ENCODE peak calls at places on chromosomes 7 and 10, in six cellular contexts. One of them, this sample, is unnamed.
A peak's percentile ranks its signal among the peaks of the same experiment; 100 is the strongest.

GRCh38 chr10:45580781-45581496 is 91.6 kb downstream of the ZFAND4 start:
- DNase-seq in left cardiac atrium: no peak
- DNase-seq in A549: no peak
- DNase-seq in esophagus squamous epithelium: no peak
- DNase-seq in MCF 10A: no peak
- DNase-seq in NCI-H1092: no peak
- DNase-seq in this sample: no peak

GRCh38 chr10:31940839-31941653 is 12.4 kb upstream of the ARHGAP12 start:
- DNase-seq in MCF 10A: peak; percentile 98
- DNase-seq in left cardiac atrium: no peak
- DNase-seq in esophagus squamous epithelium: no peak
- DNase-seq in A549: peak; percentile 98
- DNase-seq in NCI-H1092: no peak
- DNase-seq in this sample: peak; percentile 99

GRCh38 chr7:421056-421991 is 98.3 kb downstream of the PDGFA start:
- DNase-seq in MCF 10A: no peak
- DNase-seq in A549: no peak
- DNase-seq in esophagus squamous epithelium: no peak
- DNase-seq in NCI-H1092: no peak
- DNase-seq in left cardiac atrium: no peak
- DNase-seq in this sample: no peak

GRCh38 chr10:84293574-84294016 is 34.8 kb upstream of the CCSER2 start:
- DNase-seq in NCI-H1092: no peak
- DNase-seq in esophagus squamous epithelium: no peak
- DNase-seq in A549: no peak
- DNase-seq in MCF 10A: no peak
- DNase-seq in left cardiac atrium: no peak
- DNase-seq in this sample: no peak

GRCh38 chr7:55018361-55019328 is at the start of gene EGFR:
- DNase-seq in left cardiac atrium: peak; percentile 83
- DNase-seq in A549: peak; percentile 75
- DNase-seq in esophagus squamous epithelium: no peak
- DNase-seq in MCF 10A: peak; percentile 80
- DNase-seq in NCI-H1092: no peak
- DNase-seq in this sample: peak; percentile 79

GRCh38 chr7:93889261-93889660 is 1.3 kb downstream of the TFPI2 start:
- DNase-seq in MCF 10A: no peak
- DNase-seq in left cardiac atrium: no peak
- DNase-seq in esophagus squamous epithelium: no peak
- DNase-seq in A549: peak; percentile 45
- DNase-seq in NCI-H1092: no peak
- DNase-seq in this sample: no peak

GRCh38 chr10:62817120-62817762 is 1.1 kb upstream of the EGR2 start:
- DNase-seq in NCI-H1092: no peak
- DNase-seq in MCF 10A: peak; percentile 45
- DNase-seq in esophagus squamous epithelium: peak; percentile 6
- DNase-seq in A549: peak; percentile 27
- DNase-seq in left cardiac atrium: peak; percentile 66
- DNase-seq in this sample: no peak

GRCh38 chr7:53740971-53741370 is 705.5 kb downstream of the POM121L12 start:
- DNase-seq in NCI-H1092: no peak
- DNase-seq in esophagus squamous epithelium: no peak
- DNase-seq in A549: no peak
- DNase-seq in MCF 10A: no peak
- DNase-seq in left cardiac atrium: no peak
- DNase-seq in this sample: no peak

GRCh38 chr10:119211176-119211575 is 3.8 kb downstream of the GRK5 start:
- DNase-seq in esophagus squamous epithelium: no peak
- DNase-seq in MCF 10A: peak; percentile 32
- DNase-seq in NCI-H1092: no peak
- DNase-seq in left cardiac atrium: no peak
- DNase-seq in A549: no peak
- DNase-seq in this sample: no peak

GRCh38 chr7:27745064-27745583 is 5.2 kb downstream of the TAX1BP1 start:
- DNase-seq in MCF 10A: peak; percentile 62
- DNase-seq in left cardiac atrium: no peak
- DNase-seq in NCI-H1092: no peak
- DNase-seq in A549: peak; percentile 90
- DNase-seq in esophagus squamous epithelium: no peak
- DNase-seq in this sample: peak; percentile 20

GRCh38 chr7:101975046-101975445 is 157.6 kb downstream of the CUX1 start:
- DNase-seq in esophagus squamous epithelium: no peak
- DNase-seq in NCI-H1092: no peak
- DNase-seq in left cardiac atrium: no peak
- DNase-seq in MCF 10A: no peak
- DNase-seq in A549: no peak
- DNase-seq in this sample: no peak

GRCh38 chr10:69090687-69091450 is 3.0 kb downstream of the SRGN start:
- DNase-seq in MCF 10A: no peak
- DNase-seq in A549: no peak
- DNase-seq in left cardiac atrium: no peak
- DNase-seq in esophagus squamous epithelium: no peak
- DNase-seq in NCI-H1092: no peak
- DNase-seq in this sample: no peak

GRCh38 chr10:22599048-22599561 is 115.3 kb downstream of the PIP4K2A start:
- DNase-seq in MCF 10A: peak; percentile 62
- DNase-seq in A549: no peak
- DNase-seq in esophagus squamous epithelium: no peak
- DNase-seq in left cardiac atrium: no peak
- DNase-seq in NCI-H1092: no peak
- DNase-seq in this sample: peak; percentile 58

GRCh38 chr7:99289185-99289584 is 16.5 kb downstream of the MYH16 start:
- DNase-seq in NCI-H1092: no peak
- DNase-seq in esophagus squamous epithelium: no peak
- DNase-seq in left cardiac atrium: no peak
- DNase-seq in MCF 10A: no peak
- DNase-seq in A549: no peak
- DNase-seq in this sample: no peak

GRCh38 chr7:68434857-68435256 is 1163.4 kb upstream of the AUTS2 start:
- DNase-seq in NCI-H1092: no peak
- DNase-seq in MCF 10A: no peak
- DNase-seq in esophagus squamous epithelium: no peak
- DNase-seq in A549: no peak
- DNase-seq in left cardiac atrium: no peak
- DNase-seq in this sample: no peak

GRCh38 chr7:2461268-2462026 is 14.8 kb downstream of the GRIFIN start:
- DNase-seq in A549: no peak
- DNase-seq in MCF 10A: no peak
- DNase-seq in esophagus squamous epithelium: no peak
- DNase-seq in left cardiac atrium: no peak
- DNase-seq in NCI-H1092: no peak
- DNase-seq in this sample: no peak

GRCh38 chr10:133474027-133474426 is 20.3 kb downstream of the SCART1 start:
- DNase-seq in NCI-H1092: no peak
- DNase-seq in MCF 10A: no peak
- DNase-seq in esophagus squamous epithelium: no peak
- DNase-seq in A549: no peak
- DNase-seq in left cardiac atrium: no peak
- DNase-seq in this sample: no peak

GRCh38 chr7:23431596-23432284 is 38.6 kb downstream of the IGF2BP3 start:
- DNase-seq in MCF 10A: no peak
- DNase-seq in A549: peak; percentile 20
- DNase-seq in left cardiac atrium: no peak
- DNase-seq in NCI-H1092: no peak
- DNase-seq in esophagus squamous epithelium: no peak
- DNase-seq in this sample: no peak

GRCh38 chr10:63553031-63553430 is 31.8 kb downstream of the REEP3 start:
- DNase-seq in MCF 10A: peak; percentile 57
- DNase-seq in esophagus squamous epithelium: no peak
- DNase-seq in left cardiac atrium: no peak
- DNase-seq in A549: peak; percentile 40
- DNase-seq in NCI-H1092: no peak
- DNase-seq in this sample: no peak

GRCh38 chr7:37524807-37525206 is 76.1 kb upstream of the ELMO1 start:
- DNase-seq in MCF 10A: no peak
- DNase-seq in esophagus squamous epithelium: no peak
- DNase-seq in left cardiac atrium: no peak
- DNase-seq in NCI-H1092: no peak
- DNase-seq in A549: no peak
- DNase-seq in this sample: no peak

GRCh38 chr10:65793738-65794425 is 1132.0 kb upstream of the LRRTM3 start:
- DNase-seq in esophagus squamous epithelium: no peak
- DNase-seq in NCI-H1092: no peak
- DNase-seq in MCF 10A: peak; percentile 65
- DNase-seq in left cardiac atrium: no peak
- DNase-seq in A549: peak; percentile 8
- DNase-seq in this sample: no peak

GRCh38 chr7:101959342-101959741 is 141.9 kb downstream of the CUX1 start:
- DNase-seq in NCI-H1092: no peak
- DNase-seq in MCF 10A: no peak
- DNase-seq in esophagus squamous epithelium: no peak
- DNase-seq in A549: no peak
- DNase-seq in left cardiac atrium: no peak
- DNase-seq in this sample: no peak

GRCh38 chr7:132932321-132933075 is 149.4 kb downstream of the CHCHD3 start:
- DNase-seq in esophagus squamous epithelium: no peak
- DNase-seq in left cardiac atrium: no peak
- DNase-seq in A549: no peak
- DNase-seq in MCF 10A: no peak
- DNase-seq in NCI-H1092: no peak
- DNase-seq in this sample: no peak

GRCh38 chr7:88759216-88759955 is at the start of gene ZNF804B:
- DNase-seq in NCI-H1092: no peak
- DNase-seq in A549: no peak
- DNase-seq in MCF 10A: no peak
- DNase-seq in left cardiac atrium: peak; percentile 29
- DNase-seq in esophagus squamous epithelium: no peak
- DNase-seq in this sample: no peak

GRCh38 chr10:112963835-112964234 is 13.8 kb downstream of the TCF7L2 start:
- DNase-seq in left cardiac atrium: no peak
- DNase-seq in A549: peak; percentile 58
- DNase-seq in esophagus squamous epithelium: no peak
- DNase-seq in MCF 10A: peak; percentile 25
- DNase-seq in NCI-H1092: no peak
- DNase-seq in this sample: peak; percentile 29

GRCh38 chr10:132384618-132385510 is 12.1 kb upstream of the PWWP2B start:
- DNase-seq in A549: no peak
- DNase-seq in NCI-H1092: no peak
- DNase-seq in esophagus squamous epithelium: no peak
- DNase-seq in left cardiac atrium: no peak
- DNase-seq in MCF 10A: no peak
- DNase-seq in this sample: no peak

GRCh38 chr7:29563590-29564454 is at the start of gene PRR15:
- DNase-seq in left cardiac atrium: peak; percentile 52
- DNase-seq in esophagus squamous epithelium: no peak
- DNase-seq in A549: peak; percentile 64
- DNase-seq in NCI-H1092: peak; percentile 40
- DNase-seq in MCF 10A: peak; percentile 90
- DNase-seq in this sample: no peak

GRCh38 chr7:82050792-82051191 is 280.9 kb upstream of the HGF start:
- DNase-seq in esophagus squamous epithelium: no peak
- DNase-seq in A549: peak; percentile 59
- DNase-seq in NCI-H1092: no peak
- DNase-seq in left cardiac atrium: no peak
- DNase-seq in MCF 10A: no peak
- DNase-seq in this sample: no peak

GRCh38 chr10:98349508-98349922 is 65.5 kb downstream of the PYROXD2 start:
- DNase-seq in MCF 10A: peak; percentile 60
- DNase-seq in NCI-H1092: no peak
- DNase-seq in left cardiac atrium: peak; percentile 55
- DNase-seq in A549: no peak
- DNase-seq in esophagus squamous epithelium: no peak
- DNase-seq in this sample: no peak

GRCh38 chr7:5594616-5595544 is 171.2 kb upstream of the TNRC18 start:
- DNase-seq in NCI-H1092: peak; percentile 51
- DNase-seq in left cardiac atrium: no peak
- DNase-seq in esophagus squamous epithelium: no peak
- DNase-seq in MCF 10A: peak; percentile 54
- DNase-seq in A549: peak; percentile 57
- DNase-seq in this sample: peak; percentile 70

GRCh38 chr10:130024779-130025178 is 60.7 kb upstream of the EBF3 start:
- DNase-seq in MCF 10A: no peak
- DNase-seq in A549: no peak
- DNase-seq in NCI-H1092: no peak
- DNase-seq in esophagus squamous epithelium: no peak
- DNase-seq in left cardiac atrium: no peak
- DNase-seq in this sample: no peak

GRCh38 chr7:26525413-26526287 is 234.0 kb downstream of the SNX10 start:
- DNase-seq in esophagus squamous epithelium: no peak
- DNase-seq in NCI-H1092: peak; percentile 78
- DNase-seq in MCF 10A: no peak
- DNase-seq in A549: no peak
- DNase-seq in left cardiac atrium: no peak
- DNase-seq in this sample: no peak

GRCh38 chr10:89518108-89518507 is 17.3 kb downstream of the SLC16A12 start:
- DNase-seq in NCI-H1092: no peak
- DNase-seq in left cardiac atrium: no peak
- DNase-seq in A549: no peak
- DNase-seq in MCF 10A: no peak
- DNase-seq in esophagus squamous epithelium: no peak
- DNase-seq in this sample: no peak

GRCh38 chr7:1692500-1693418 is 22.7 kb downstream of the ELFN1 start:
- DNase-seq in MCF 10A: no peak
- DNase-seq in left cardiac atrium: no peak
- DNase-seq in NCI-H1092: no peak
- DNase-seq in A549: no peak
- DNase-seq in esophagus squamous epithelium: no peak
- DNase-seq in this sample: no peak

GRCh38 chr7:7414776-7415603 is 120.7 kb downstream of the COL28A1 start:
- DNase-seq in NCI-H1092: no peak
- DNase-seq in left cardiac atrium: no peak
- DNase-seq in A549: no peak
- DNase-seq in esophagus squamous epithelium: no peak
- DNase-seq in MCF 10A: no peak
- DNase-seq in this sample: no peak

This sample was measured in SW 1271.